ENCODE peak calls at places on chromosomes 4 and X, in five cellular contexts. Y is cardiac muscle cell, R is NCI-H1694, D is HuH-7.5, B is NCI-H345. F is an unnamed sample.
A peak's percentile ranks its signal among the peaks of the same experiment; 100 is the strongest.

GRCh38 chr4:181301735-181302380 is 941.3 kb upstream of the TENM3 start:
- DNase-seq in Y (peak; percentile 66), B (no peak), R (peak; percentile 1), D (no peak), F (no peak)

GRCh38 chr4:175109933-175110332 is 191.8 kb downstream of the ADAM29 start:
- DNase-seq in B (no peak), R (no peak), D (no peak), Y (no peak), F (no peak)

GRCh38 chr4:5809216-5809776 is 83.6 kb downstream of the CRMP1 start:
- DNase-seq in Y (no peak), B (no peak), D (no peak), R (no peak), F (no peak)

GRCh38 chr4:145155268-145155870 is 25.0 kb downstream of the OTUD4 start:
- DNase-seq in R (no peak), Y (no peak), B (no peak), D (no peak), F (no peak)

GRCh38 chrX:49303346-49303745 is at the start of gene GAGE10:
- DNase-seq in B (no peak), Y (no peak), R (no peak), D (no peak), F (no peak)

GRCh38 chr4:137705171-137705783 is 173.0 kb upstream of the PCDH18 start:
- DNase-seq in Y (peak; percentile 55), R (no peak), D (no peak), B (no peak), F (no peak)

GRCh38 chrX:18931972-18932371 is 51.9 kb downstream of the PHKA2 start:
- DNase-seq in B (peak; percentile 9), Y (peak; percentile 24), D (no peak), R (no peak), F (no peak)

GRCh38 chr4:25712611-25713010 is 57.0 kb downstream of the SLC34A2 start:
- DNase-seq in R (no peak), D (no peak), B (no peak), Y (no peak), F (no peak)

GRCh38 chr4:133154725-133155124 is 5.6 kb downstream of the PCDH10 start:
- DNase-seq in Y (peak; percentile 28), D (no peak), B (no peak), R (no peak), F (no peak)

GRCh38 chrX:134236690-134237362 is at the start of gene CCDC160:
- DNase-seq in Y (peak; percentile 96), B (peak; percentile 30), D (peak; percentile 22), R (no peak), F (no peak)

GRCh38 chr4:76377922-76378321 is 43.0 kb downstream of the CCDC158 start:
- DNase-seq in R (no peak), B (peak; percentile 3), D (no peak), Y (peak; percentile 76), F (no peak)

GRCh38 chr4:138097912-138098600 is 144.1 kb downstream of the SLC7A11 start:
- DNase-seq in D (no peak), Y (no peak), B (no peak), R (peak; percentile 46), F (no peak)

GRCh38 chr4:39083164-39083563 is 21.1 kb downstream of the KLHL5 start:
- DNase-seq in R (no peak), B (no peak), Y (no peak), D (no peak), F (no peak)

F was measured in NCI-H446.